ENCODE peak calls at places on chromosomes 4 and X, in ten cellular contexts. One of them, this sample, is unnamed.

GRCh38 chr4:6908397-6909112 is 1.1 kb upstream of the TBC1D14 start:
- DNase-seq in lung: no peak
- DNase-seq in HS-5: no peak
- DNase-seq in NCI-H524 treated with DMSO at 0.1 percent for 48 hours: no peak
- DNase-seq in IMR-90: peak
- DNase-seq in RPMI8226: no peak
- DNase-seq in GM12865: no peak
- DNase-seq in effector memory CD8-positive, alpha-beta T cell: no peak
- DNase-seq in glutamatergic neuron: no peak
- DNase-seq in gastrocnemius medialis: no peak
- DNase-seq in this sample: no peak

GRCh38 chrX:19791562-19791961 is 95.8 kb downstream of the SH3KBP1 start:
- DNase-seq in lung: no peak
- DNase-seq in HS-5: no peak
- DNase-seq in NCI-H524 treated with DMSO at 0.1 percent for 48 hours: no peak
- DNase-seq in IMR-90: peak
- DNase-seq in RPMI8226: no peak
- DNase-seq in GM12865: peak
- DNase-seq in effector memory CD8-positive, alpha-beta T cell: no peak
- DNase-seq in glutamatergic neuron: no peak
- DNase-seq in gastrocnemius medialis: no peak
- DNase-seq in this sample: no peak

GRCh38 chr4:139776235-139776634 is 110.6 kb downstream of the MGST2 start:
- DNase-seq in lung: no peak
- DNase-seq in HS-5: no peak
- DNase-seq in NCI-H524 treated with DMSO at 0.1 percent for 48 hours: no peak
- DNase-seq in IMR-90: no peak
- DNase-seq in RPMI8226: no peak
- DNase-seq in GM12865: no peak
- DNase-seq in effector memory CD8-positive, alpha-beta T cell: no peak
- DNase-seq in glutamatergic neuron: no peak
- DNase-seq in gastrocnemius medialis: no peak
- DNase-seq in this sample: no peak

GRCh38 chr4:175776217-175776616 is 35.8 kb downstream of the GPM6A start:
- DNase-seq in lung: no peak
- DNase-seq in HS-5: no peak
- DNase-seq in NCI-H524 treated with DMSO at 0.1 percent for 48 hours: no peak
- DNase-seq in IMR-90: no peak
- DNase-seq in RPMI8226: peak
- DNase-seq in GM12865: no peak
- DNase-seq in effector memory CD8-positive, alpha-beta T cell: no peak
- DNase-seq in glutamatergic neuron: peak
- DNase-seq in gastrocnemius medialis: no peak
- DNase-seq in this sample: no peak

GRCh38 chr4:146072381-146072780 is 103.1 kb upstream of the LSM6 start:
- DNase-seq in lung: no peak
- DNase-seq in HS-5: peak
- DNase-seq in NCI-H524 treated with DMSO at 0.1 percent for 48 hours: no peak
- DNase-seq in IMR-90: no peak
- DNase-seq in RPMI8226: no peak
- DNase-seq in GM12865: no peak
- DNase-seq in effector memory CD8-positive, alpha-beta T cell: no peak
- DNase-seq in glutamatergic neuron: no peak
- DNase-seq in gastrocnemius medialis: no peak
- DNase-seq in this sample: no peak

GRCh38 chr4:138070816-138071215 is 171.3 kb downstream of the SLC7A11 start:
- DNase-seq in lung: no peak
- DNase-seq in HS-5: no peak
- DNase-seq in NCI-H524 treated with DMSO at 0.1 percent for 48 hours: no peak
- DNase-seq in IMR-90: no peak
- DNase-seq in RPMI8226: no peak
- DNase-seq in GM12865: no peak
- DNase-seq in effector memory CD8-positive, alpha-beta T cell: no peak
- DNase-seq in glutamatergic neuron: no peak
- DNase-seq in gastrocnemius medialis: no peak
- DNase-seq in this sample: no peak

GRCh38 chr4:184854673-184855072 is 28.9 kb upstream of the ACSL1 start:
- DNase-seq in lung: no peak
- DNase-seq in HS-5: no peak
- DNase-seq in NCI-H524 treated with DMSO at 0.1 percent for 48 hours: no peak
- DNase-seq in IMR-90: no peak
- DNase-seq in RPMI8226: no peak
- DNase-seq in GM12865: peak
- DNase-seq in effector memory CD8-positive, alpha-beta T cell: no peak
- DNase-seq in glutamatergic neuron: no peak
- DNase-seq in gastrocnemius medialis: no peak
- DNase-seq in this sample: no peak

GRCh38 chrX:140157611-140158010 is 192.3 kb upstream of the CXorf66 start:
- DNase-seq in lung: no peak
- DNase-seq in HS-5: no peak
- DNase-seq in NCI-H524 treated with DMSO at 0.1 percent for 48 hours: no peak
- DNase-seq in IMR-90: peak
- DNase-seq in RPMI8226: no peak
- DNase-seq in GM12865: no peak
- DNase-seq in effector memory CD8-positive, alpha-beta T cell: no peak
- DNase-seq in glutamatergic neuron: no peak
- DNase-seq in gastrocnemius medialis: no peak
- DNase-seq in this sample: peak

GRCh38 chr4:158914178-158914577 is 145.4 kb downstream of the FNIP2 start:
- DNase-seq in lung: no peak
- DNase-seq in HS-5: peak
- DNase-seq in NCI-H524 treated with DMSO at 0.1 percent for 48 hours: no peak
- DNase-seq in IMR-90: peak
- DNase-seq in RPMI8226: no peak
- DNase-seq in GM12865: no peak
- DNase-seq in effector memory CD8-positive, alpha-beta T cell: no peak
- DNase-seq in glutamatergic neuron: no peak
- DNase-seq in gastrocnemius medialis: no peak
- DNase-seq in this sample: no peak

GRCh38 chr4:67713531-67714247 is 12.7 kb upstream of the UBA6 start:
- DNase-seq in lung: no peak
- DNase-seq in HS-5: peak
- DNase-seq in NCI-H524 treated with DMSO at 0.1 percent for 48 hours: no peak
- DNase-seq in IMR-90: peak
- DNase-seq in RPMI8226: no peak
- DNase-seq in GM12865: no peak
- DNase-seq in effector memory CD8-positive, alpha-beta T cell: no peak
- DNase-seq in glutamatergic neuron: no peak
- DNase-seq in gastrocnemius medialis: no peak
- DNase-seq in this sample: no peak

GRCh38 chrX:134186362-134187121 is 50.4 kb upstream of the CCDC160 start:
- DNase-seq in lung: no peak
- DNase-seq in HS-5: no peak
- DNase-seq in NCI-H524 treated with DMSO at 0.1 percent for 48 hours: no peak
- DNase-seq in IMR-90: no peak
- DNase-seq in RPMI8226: peak
- DNase-seq in GM12865: peak
- DNase-seq in effector memory CD8-positive, alpha-beta T cell: peak
- DNase-seq in glutamatergic neuron: no peak
- DNase-seq in gastrocnemius medialis: no peak
- DNase-seq in this sample: no peak

GRCh38 chrX:125150231-125150630 is 169.4 kb upstream of the TEX13C start:
- DNase-seq in lung: no peak
- DNase-seq in HS-5: no peak
- DNase-seq in NCI-H524 treated with DMSO at 0.1 percent for 48 hours: no peak
- DNase-seq in IMR-90: peak
- DNase-seq in RPMI8226: no peak
- DNase-seq in GM12865: no peak
- DNase-seq in effector memory CD8-positive, alpha-beta T cell: no peak
- DNase-seq in glutamatergic neuron: no peak
- DNase-seq in gastrocnemius medialis: no peak
- DNase-seq in this sample: no peak

GRCh38 chr4:128727658-128728057 is 81.8 kb upstream of the JADE1 start:
- DNase-seq in lung: no peak
- DNase-seq in HS-5: no peak
- DNase-seq in NCI-H524 treated with DMSO at 0.1 percent for 48 hours: no peak
- DNase-seq in IMR-90: no peak
- DNase-seq in RPMI8226: no peak
- DNase-seq in GM12865: no peak
- DNase-seq in effector memory CD8-positive, alpha-beta T cell: no peak
- DNase-seq in glutamatergic neuron: no peak
- DNase-seq in gastrocnemius medialis: no peak
- DNase-seq in this sample: no peak

GRCh38 chrX:13599491-13599890 is 30.1 kb downstream of the EGFL6 start:
- DNase-seq in lung: no peak
- DNase-seq in HS-5: no peak
- DNase-seq in NCI-H524 treated with DMSO at 0.1 percent for 48 hours: no peak
- DNase-seq in IMR-90: no peak
- DNase-seq in RPMI8226: no peak
- DNase-seq in GM12865: no peak
- DNase-seq in effector memory CD8-positive, alpha-beta T cell: no peak
- DNase-seq in glutamatergic neuron: no peak
- DNase-seq in gastrocnemius medialis: no peak
- DNase-seq in this sample: no peak

GRCh38 chr4:39686997-39687396 is 10.9 kb upstream of the UBE2K start:
- DNase-seq in lung: no peak
- DNase-seq in HS-5: no peak
- DNase-seq in NCI-H524 treated with DMSO at 0.1 percent for 48 hours: no peak
- DNase-seq in IMR-90: no peak
- DNase-seq in RPMI8226: no peak
- DNase-seq in GM12865: no peak
- DNase-seq in effector memory CD8-positive, alpha-beta T cell: no peak
- DNase-seq in glutamatergic neuron: no peak
- DNase-seq in gastrocnemius medialis: no peak
- DNase-seq in this sample: no peak

GRCh38 chr4:77147400-77147782 is 9.6 kb upstream of the CCNG2 start:
- DNase-seq in lung: no peak
- DNase-seq in HS-5: no peak
- DNase-seq in NCI-H524 treated with DMSO at 0.1 percent for 48 hours: no peak
- DNase-seq in IMR-90: peak
- DNase-seq in RPMI8226: no peak
- DNase-seq in GM12865: no peak
- DNase-seq in effector memory CD8-positive, alpha-beta T cell: no peak
- DNase-seq in glutamatergic neuron: no peak
- DNase-seq in gastrocnemius medialis: no peak
- DNase-seq in this sample: no peak

GRCh38 chrX:56000169-56000568 is 232.0 kb upstream of the KLF8 start:
- DNase-seq in lung: no peak
- DNase-seq in HS-5: no peak
- DNase-seq in NCI-H524 treated with DMSO at 0.1 percent for 48 hours: no peak
- DNase-seq in IMR-90: no peak
- DNase-seq in RPMI8226: peak
- DNase-seq in GM12865: no peak
- DNase-seq in effector memory CD8-positive, alpha-beta T cell: no peak
- DNase-seq in glutamatergic neuron: no peak
- DNase-seq in gastrocnemius medialis: no peak
- DNase-seq in this sample: no peak

GRCh38 chrX:9019151-9019550 is 14.8 kb downstream of the FAM9B start:
- DNase-seq in lung: no peak
- DNase-seq in HS-5: no peak
- DNase-seq in NCI-H524 treated with DMSO at 0.1 percent for 48 hours: no peak
- DNase-seq in IMR-90: peak
- DNase-seq in RPMI8226: no peak
- DNase-seq in GM12865: no peak
- DNase-seq in effector memory CD8-positive, alpha-beta T cell: no peak
- DNase-seq in glutamatergic neuron: no peak
- DNase-seq in gastrocnemius medialis: no peak
- DNase-seq in this sample: no peak

GRCh38 chr4:182555997-182556418 is 312.8 kb downstream of the TENM3 start:
- DNase-seq in lung: no peak
- DNase-seq in HS-5: no peak
- DNase-seq in NCI-H524 treated with DMSO at 0.1 percent for 48 hours: no peak
- DNase-seq in IMR-90: peak
- DNase-seq in RPMI8226: peak
- DNase-seq in GM12865: no peak
- DNase-seq in effector memory CD8-positive, alpha-beta T cell: no peak
- DNase-seq in glutamatergic neuron: no peak
- DNase-seq in gastrocnemius medialis: no peak
- DNase-seq in this sample: peak

GRCh38 chr4:21869978-21870745 is 78.4 kb downstream of the KCNIP4 start:
- DNase-seq in lung: no peak
- DNase-seq in HS-5: no peak
- DNase-seq in NCI-H524 treated with DMSO at 0.1 percent for 48 hours: no peak
- DNase-seq in IMR-90: no peak
- DNase-seq in RPMI8226: no peak
- DNase-seq in GM12865: no peak
- DNase-seq in effector memory CD8-positive, alpha-beta T cell: no peak
- DNase-seq in glutamatergic neuron: no peak
- DNase-seq in gastrocnemius medialis: no peak
- DNase-seq in this sample: no peak

GRCh38 chrX:107601326-107601725 is 27.0 kb upstream of the PRPS1 start:
- DNase-seq in lung: no peak
- DNase-seq in HS-5: no peak
- DNase-seq in NCI-H524 treated with DMSO at 0.1 percent for 48 hours: no peak
- DNase-seq in IMR-90: no peak
- DNase-seq in RPMI8226: peak
- DNase-seq in GM12865: no peak
- DNase-seq in effector memory CD8-positive, alpha-beta T cell: no peak
- DNase-seq in glutamatergic neuron: no peak
- DNase-seq in gastrocnemius medialis: no peak
- DNase-seq in this sample: no peak